ENCODE peak calls at places on chromosome 18, in six cellular contexts. E, W, L, X, Y and C are unnamed samples.

GRCh38 chr18:37698508-37699035 is 133.0 kb upstream of the CELF4 start:
- DNase-seq in L (no peak), E (no peak), W (no peak), Y (no peak), X (no peak), C (no peak)

GRCh38 chr18:31261792-31262582 is 56.0 kb upstream of the DSG1 start:
- DNase-seq in L (no peak), E (peak; percentile 17), X (no peak), W (no peak), Y (no peak), C (no peak)

GRCh38 chr18:623760-624620 is 27.2 kb downstream of the CLUL1 start:
- DNase-seq in Y (peak; percentile 56), L (peak; percentile 79), X (peak; percentile 59), W (peak; percentile 41), E (peak; percentile 72), C (peak; percentile 87)

GRCh38 chr18:54975598-54975997 is 16.3 kb upstream of the CCDC68 start:
- DNase-seq in X (no peak), L (no peak), W (no peak), Y (no peak), E (no peak), C (no peak)

GRCh38 chr18:824179-824578 is 12.1 kb upstream of the YES1 start:
- DNase-seq in Y (no peak), X (no peak), L (no peak), E (peak; percentile 55), W (no peak), C (no peak)

GRCh38 chr18:48805826-48806535 is 144.8 kb downstream of the SMAD7 start:
- DNase-seq in W (no peak), L (no peak), Y (peak; percentile 12), X (no peak), E (no peak), C (no peak)

GRCh38 chr18:59778434-59778833 is 81.2 kb upstream of the CCBE1 start:
- DNase-seq in L (no peak), W (no peak), E (no peak), Y (no peak), X (no peak), C (no peak)

GRCh38 chr18:525066-525797 is 24.7 kb upstream of the COLEC12 start:
- DNase-seq in L (no peak), E (peak; percentile 91), X (peak; percentile 80), W (no peak), Y (no peak), C (no peak)

GRCh38 chr18:42363446-42363845 is 408.4 kb downstream of the PIK3C3 start:
- DNase-seq in L (no peak), X (no peak), Y (no peak), W (no peak), E (no peak), C (no peak)

GRCh38 chr18:12520442-12520992 is 112.8 kb downstream of the PRELID3A start:
- DNase-seq in Y (no peak), X (peak; percentile 46), E (peak; percentile 25), L (no peak), W (no peak), C (no peak)

GRCh38 chr18:23357992-23358594 is 95.0 kb upstream of the RIOK3 start:
- DNase-seq in W (no peak), X (no peak), Y (peak; percentile 75), E (no peak), L (peak; percentile 44), C (peak; percentile 62)

GRCh38 chr18:76345901-76346300 is 149.1 kb downstream of the ZNF516 start:
- DNase-seq in W (no peak), X (no peak), Y (no peak), L (no peak), E (no peak), C (no peak)

GRCh38 chr18:44958040-44958439 is 277.4 kb downstream of the SETBP1 start:
- DNase-seq in E (no peak), W (no peak), X (no peak), L (no peak), Y (no peak), C (no peak)

GRCh38 chr18:3264362-3264761 is 2.4 kb downstream of the MYL12B start:
- DNase-seq in L (no peak), X (no peak), W (no peak), Y (no peak), E (peak; percentile 34), C (no peak)

GRCh38 chr18:36518839-36519238 is 221.3 kb downstream of the FHOD3 start:
- DNase-seq in W (no peak), L (no peak), E (no peak), Y (no peak), X (no peak), C (no peak)

GRCh38 chr18:7809978-7810377 is 242.9 kb downstream of the PTPRM start:
- DNase-seq in L (no peak), W (no peak), X (no peak), E (no peak), Y (no peak), C (no peak)

GRCh38 chr18:37574113-37574512 is 8.5 kb upstream of the CELF4 start:
- DNase-seq in W (no peak), X (no peak), L (no peak), Y (no peak), E (no peak), C (no peak)

GRCh38 chr18:13147146-13147545 is 71.4 kb upstream of the LDLRAD4 start:
- DNase-seq in X (no peak), W (no peak), L (no peak), E (no peak), Y (no peak), C (no peak)

GRCh38 chr18:78563110-78563509 is 416.5 kb upstream of the SALL3 start:
- DNase-seq in E (no peak), L (no peak), Y (no peak), W (no peak), X (no peak), C (no peak)

GRCh38 chr18:55543130-55543704 is 44.8 kb downstream of the TCF4 start:
- DNase-seq in L (no peak), Y (no peak), W (no peak), X (no peak), E (no peak), C (no peak)

GRCh38 chr18:9910709-9911108 is 3.1 kb upstream of the VAPA start:
- DNase-seq in L (no peak), Y (no peak), X (no peak), E (no peak), W (no peak), C (no peak)